ENCODE peak calls at places on chromosomes 7 and 10, in six cellular contexts. C is stimulated activated CD4-positive, alpha-beta T cell treated with anti-CD3 and anti-CD28 coated beads, TNF-alpha, amount 100 ng/mL, for 4 hours; M is caudate nucleus; T is RWPE1; P is AG08395; Z is activated T-helper 9 cell treated with anti-CD3 and anti-CD28 coated beads, Interleukin-2, amount 50 U/mL, for 16 hours. Q is an unnamed sample.

GRCh38 chr10:98528785-98529183 is 82.0 kb upstream of the HPS1 start:
- DNase-seq in C (no peak), M (no peak), T (no peak), P (no peak), Z (no peak), Q (no peak)

GRCh38 chr7:132419538-132419937 is 156.7 kb downstream of the PLXNA4 start:
- DNase-seq in C (no peak), M (no peak), T (no peak), P (no peak), Z (no peak), Q (no peak)

GRCh38 chr10:97683556-97684357 is 3.3 kb downstream of the AVPI1 start:
- DNase-seq in C (no peak), M (no peak), T (no peak), P (peak), Z (no peak), Q (peak)

GRCh38 chr10:60446070-60446833 is 56.6 kb upstream of the ANK3 start:
- DNase-seq in C (no peak), M (no peak), T (no peak), P (no peak), Z (no peak), Q (no peak)

GRCh38 chr7:84218681-84219080 is 24.1 kb upstream of the SEMA3A start:
- DNase-seq in C (no peak), M (no peak), T (no peak), P (no peak), Z (no peak), Q (no peak)

GRCh38 chr7:139035588-139036353 is at the start of gene ZC3HAV1L:
- DNase-seq in C (peak), M (peak), T (peak), P (peak), Z (peak), Q (no peak)

GRCh38 chr7:127158659-127159058 is 94.1 kb downstream of the GRM8 start:
- DNase-seq in C (no peak), M (no peak), T (no peak), P (no peak), Z (no peak), Q (no peak)

GRCh38 chr10:124392651-124393342 is 25.9 kb downstream of the OAT start:
- DNase-seq in C (no peak), M (no peak), T (no peak), P (no peak), Z (no peak), Q (no peak)

GRCh38 chr7:24576171-24577052 is 3.2 kb downstream of the PALS2 start:
- DNase-seq in C (no peak), M (no peak), T (peak), P (peak), Z (no peak), Q (peak)

GRCh38 chr10:32237644-32238345 is 109.2 kb downstream of the EPC1 start:
- DNase-seq in C (no peak), M (no peak), T (peak), P (peak), Z (no peak), Q (no peak)

GRCh38 chr10:133109736-133110532 is 22.2 kb downstream of the ADGRA1 start:
- DNase-seq in C (no peak), M (no peak), T (no peak), P (no peak), Z (no peak), Q (no peak)

GRCh38 chr10:114172776-114173555 is 1.0 kb downstream of the CCDC186 start:
- DNase-seq in C (no peak), M (no peak), T (peak), P (peak), Z (no peak), Q (peak)

GRCh38 chr7:132004528-132004927 is 448.1 kb upstream of the PODXL start:
- DNase-seq in C (no peak), M (no peak), T (no peak), P (peak), Z (no peak), Q (peak)

GRCh38 chr7:27155816-27156507 is 513 bp downstream of the HOXA7 start:
- DNase-seq in C (no peak), M (no peak), T (no peak), P (no peak), Z (no peak), Q (no peak)

GRCh38 chr10:79299397-79300370 is 47.6 kb upstream of the PPIF start:
- DNase-seq in C (no peak), M (no peak), T (peak), P (peak), Z (no peak), Q (no peak)

GRCh38 chr10:44898665-44899064 is 12.5 kb upstream of the TMEM72 start:
- DNase-seq in C (no peak), M (no peak), T (no peak), P (no peak), Z (no peak), Q (no peak)

GRCh38 chr7:1382553-1383397 is 76.5 kb downstream of the MICALL2 start:
- DNase-seq in C (no peak), M (no peak), T (no peak), P (no peak), Z (no peak), Q (no peak)

GRCh38 chr7:95631545-95631944 is 35.2 kb upstream of the PDK4 start:
- DNase-seq in C (no peak), M (no peak), T (no peak), P (no peak), Z (no peak), Q (no peak)

GRCh38 chr10:104641150-104642000 is at the start of gene SORCS3:
- DNase-seq in C (no peak), M (no peak), T (no peak), P (no peak), Z (no peak), Q (no peak)

GRCh38 chr10:108421256-108421655 is 1256.8 kb upstream of the SORCS1 start:
- DNase-seq in C (no peak), M (no peak), T (no peak), P (no peak), Z (no peak), Q (no peak)

GRCh38 chr10:120538091-120538490 is 81.1 kb downstream of the PLPP4 start:
- DNase-seq in C (no peak), M (no peak), T (no peak), P (no peak), Z (no peak), Q (peak)

GRCh38 chr7:38756521-38756920 is 125.3 kb upstream of the AMPH start:
- DNase-seq in C (no peak), M (no peak), T (peak), P (no peak), Z (no peak), Q (no peak)

GRCh38 chr7:96921231-96921630 is 84.1 kb upstream of the DLX6 start:
- DNase-seq in C (no peak), M (no peak), T (no peak), P (no peak), Z (no peak), Q (no peak)

GRCh38 chr10:72334832-72335393 is 19.8 kb downstream of the DNAJB12 start:
- DNase-seq in C (no peak), M (no peak), T (peak), P (no peak), Z (peak), Q (no peak)

GRCh38 chr7:104979167-104979841 is 34.7 kb upstream of the KMT2E start:
- DNase-seq in C (no peak), M (no peak), T (no peak), P (peak), Z (no peak), Q (no peak)

GRCh38 chr10:132785433-132786278 is at the start of gene NKX6-2:
- DNase-seq in C (no peak), M (peak), T (no peak), P (no peak), Z (no peak), Q (no peak)

GRCh38 chr10:71727429-71728217 is 8.0 kb upstream of the C10orf105 start:
- DNase-seq in C (no peak), M (no peak), T (peak), P (peak), Z (peak), Q (peak)

GRCh38 chr7:114574384-114574783 is 159.8 kb downstream of the FOXP2 start:
- DNase-seq in C (no peak), M (no peak), T (no peak), P (peak), Z (no peak), Q (no peak)

GRCh38 chr10:10903620-10904019 is 114.1 kb upstream of the CELF2 start:
- DNase-seq in C (no peak), M (no peak), T (no peak), P (no peak), Z (no peak), Q (no peak)

GRCh38 chr10:87544750-87545149 is 40.1 kb downstream of the MINPP1 start:
- DNase-seq in C (no peak), M (no peak), T (no peak), P (peak), Z (no peak), Q (no peak)

GRCh38 chr10:78470267-78471103 is 436.8 kb downstream of the RPS24 start:
- DNase-seq in C (no peak), M (no peak), T (no peak), P (no peak), Z (no peak), Q (peak)

GRCh38 chr7:131288446-131288845 is 39.2 kb upstream of the MKLN1 start:
- DNase-seq in C (no peak), M (no peak), T (no peak), P (no peak), Z (no peak), Q (no peak)

Q was measured in G401.